ENCODE peak calls at places on chromosomes 3 and 15, in six cellular contexts. B is ecto neural progenitor cell; T is stimulated activated CD4-positive, alpha-beta T cell treated with anti-CD3 and anti-CD28 coated beads, Interleukin-4, amount 100 ng/mL, for 1 hour; M is 8988T; G is renal cortical epithelial cell; K is ACHN. A is an unnamed sample.

GRCh38 chr15:79724312-79724711 is 172.5 kb downstream of the MTHFS start:
- DNase-seq in B (no peak), T (no peak), M (no peak), G (peak), K (no peak), A (no peak)

GRCh38 chr15:31250033-31250432 is 76.6 kb upstream of the KLF13 start:
- DNase-seq in B (no peak), T (no peak), M (no peak), G (no peak), K (no peak), A (no peak)

GRCh38 chr3:31634485-31634884 is 101.8 kb downstream of the STT3B start:
- DNase-seq in B (no peak), T (no peak), M (no peak), G (peak), K (no peak), A (no peak)

GRCh38 chr15:66278671-66279070 is 14.7 kb upstream of the DIS3L start:
- DNase-seq in B (no peak), T (no peak), M (no peak), G (no peak), K (no peak), A (no peak)

GRCh38 chr3:150345021-150345538 is 63.0 kb upstream of the TSC22D2 start:
- DNase-seq in B (no peak), T (no peak), M (peak), G (peak), K (peak), A (peak)

GRCh38 chr15:42994546-42994945 is 74.0 kb upstream of the TTBK2 start:
- DNase-seq in B (no peak), T (no peak), M (no peak), G (peak), K (no peak), A (no peak)

GRCh38 chr3:138947303-138948121 is 495 bp downstream of the FOXL2NB start:
- DNase-seq in B (peak), T (no peak), M (no peak), G (no peak), K (no peak), A (no peak)

GRCh38 chr3:38565339-38566214 is 69.4 kb downstream of the EXOG start:
- DNase-seq in B (no peak), T (no peak), M (no peak), G (no peak), K (no peak), A (no peak)

GRCh38 chr3:14425574-14426304 is 23.3 kb downstream of the SLC6A6 start:
- DNase-seq in B (no peak), T (peak), M (no peak), G (peak), K (no peak), A (no peak)

GRCh38 chr15:64068133-64068532 is 21.8 kb upstream of the DAPK2 start:
- DNase-seq in B (no peak), T (no peak), M (no peak), G (no peak), K (no peak), A (no peak)

GRCh38 chr15:85741021-85741421 is 53.7 kb downstream of the KLHL25 start:
- DNase-seq in B (no peak), T (no peak), M (no peak), G (no peak), K (no peak), A (no peak)

GRCh38 chr3:114624047-114624445 is 330.2 kb downstream of the TIGIT start:
- DNase-seq in B (no peak), T (no peak), M (no peak), G (peak), K (peak), A (no peak)

GRCh38 chr3:126128504-126129407 is 44.8 kb upstream of the SLC41A3 start:
- DNase-seq in B (peak), T (no peak), M (no peak), G (no peak), K (no peak), A (no peak)

GRCh38 chr3:31197941-31198340 is 303.5 kb upstream of the GADL1 start:
- DNase-seq in B (no peak), T (no peak), M (no peak), G (no peak), K (no peak), A (no peak)

A was measured in prostate gland.